ENCODE peak calls at places on chromosomes 11 and 22, in ten cellular contexts. One of them, this sample, is unnamed.

GRCh38 chr11:109940816-109941215 is 152.4 kb upstream of the ZC3H12C start:
- DNase-seq in mesendoderm: peak
- DNase-seq in GM23338: no peak
- DNase-seq in AG04450: peak
- DNase-seq in coronary artery: no peak
- DNase-seq in fibroblast of lung: peak
- DNase-seq in lung: no peak
- DNase-seq in skeletal muscle cell: peak
- DNase-seq in H1: no peak
- DNase-seq in BJ: peak
- DNase-seq in this sample: no peak

GRCh38 chr11:44561275-44561781 is 4.1 kb upstream of the CD82 start:
- DNase-seq in mesendoderm: no peak
- DNase-seq in GM23338: no peak
- DNase-seq in AG04450: no peak
- DNase-seq in coronary artery: no peak
- DNase-seq in fibroblast of lung: peak
- DNase-seq in lung: no peak
- DNase-seq in skeletal muscle cell: no peak
- DNase-seq in H1: no peak
- DNase-seq in BJ: no peak
- DNase-seq in this sample: no peak

GRCh38 chr11:130749216-130749615 is 167.1 kb downstream of the SNX19 start:
- DNase-seq in mesendoderm: no peak
- DNase-seq in GM23338: no peak
- DNase-seq in AG04450: no peak
- DNase-seq in coronary artery: no peak
- DNase-seq in fibroblast of lung: no peak
- DNase-seq in lung: no peak
- DNase-seq in skeletal muscle cell: no peak
- DNase-seq in H1: no peak
- DNase-seq in BJ: no peak
- DNase-seq in this sample: no peak

GRCh38 chr22:50274311-50274710 is 4.1 kb upstream of the MAPK11 start:
- DNase-seq in mesendoderm: no peak
- DNase-seq in GM23338: peak
- DNase-seq in AG04450: no peak
- DNase-seq in coronary artery: no peak
- DNase-seq in fibroblast of lung: peak
- DNase-seq in lung: no peak
- DNase-seq in skeletal muscle cell: no peak
- DNase-seq in H1: no peak
- DNase-seq in BJ: no peak
- DNase-seq in this sample: peak

GRCh38 chr11:117456027-117456720 is 128.5 kb downstream of the CEP164 start:
- DNase-seq in mesendoderm: no peak
- DNase-seq in GM23338: no peak
- DNase-seq in AG04450: no peak
- DNase-seq in coronary artery: no peak
- DNase-seq in fibroblast of lung: no peak
- DNase-seq in lung: no peak
- DNase-seq in skeletal muscle cell: no peak
- DNase-seq in H1: no peak
- DNase-seq in BJ: no peak
- DNase-seq in this sample: no peak

GRCh38 chr11:18171377-18172000 is 1.1 kb upstream of the MRGPRX4 start:
- DNase-seq in mesendoderm: peak
- DNase-seq in GM23338: peak
- DNase-seq in AG04450: no peak
- DNase-seq in coronary artery: no peak
- DNase-seq in fibroblast of lung: peak
- DNase-seq in lung: no peak
- DNase-seq in skeletal muscle cell: peak
- DNase-seq in H1: no peak
- DNase-seq in BJ: no peak
- DNase-seq in this sample: no peak

GRCh38 chr11:61120865-61121831 is 18.9 kb downstream of the CD5 start:
- DNase-seq in mesendoderm: peak
- DNase-seq in GM23338: no peak
- DNase-seq in AG04450: no peak
- DNase-seq in coronary artery: no peak
- DNase-seq in fibroblast of lung: peak
- DNase-seq in lung: no peak
- DNase-seq in skeletal muscle cell: no peak
- DNase-seq in H1: no peak
- DNase-seq in BJ: no peak
- DNase-seq in this sample: peak

GRCh38 chr11:64114231-64114630 is 51.7 kb downstream of the MACROD1 start:
- DNase-seq in mesendoderm: no peak
- DNase-seq in GM23338: no peak
- DNase-seq in AG04450: no peak
- DNase-seq in coronary artery: no peak
- DNase-seq in fibroblast of lung: no peak
- DNase-seq in lung: no peak
- DNase-seq in skeletal muscle cell: no peak
- DNase-seq in H1: no peak
- DNase-seq in BJ: no peak
- DNase-seq in this sample: no peak

GRCh38 chr22:42932197-42932519 is 75.1 kb upstream of the ARFGAP3 start:
- DNase-seq in mesendoderm: no peak
- DNase-seq in GM23338: no peak
- DNase-seq in AG04450: no peak
- DNase-seq in coronary artery: no peak
- DNase-seq in fibroblast of lung: no peak
- DNase-seq in lung: no peak
- DNase-seq in skeletal muscle cell: no peak
- DNase-seq in H1: no peak
- DNase-seq in BJ: no peak
- DNase-seq in this sample: no peak

GRCh38 chr22:42932857-42933782 is 76.0 kb upstream of the ARFGAP3 start:
- DNase-seq in mesendoderm: no peak
- DNase-seq in GM23338: no peak
- DNase-seq in AG04450: no peak
- DNase-seq in coronary artery: peak
- DNase-seq in fibroblast of lung: peak
- DNase-seq in lung: no peak
- DNase-seq in skeletal muscle cell: no peak
- DNase-seq in H1: no peak
- DNase-seq in BJ: no peak
- DNase-seq in this sample: peak

GRCh38 chr22:42933783-42934144 is 76.7 kb upstream of the ARFGAP3 start:
- DNase-seq in mesendoderm: no peak
- DNase-seq in GM23338: no peak
- DNase-seq in AG04450: peak
- DNase-seq in coronary artery: no peak
- DNase-seq in fibroblast of lung: peak
- DNase-seq in lung: no peak
- DNase-seq in skeletal muscle cell: peak
- DNase-seq in H1: no peak
- DNase-seq in BJ: peak
- DNase-seq in this sample: no peak

GRCh38 chr22:42931421-42932196 is 74.5 kb upstream of the ARFGAP3 start:
- DNase-seq in mesendoderm: no peak
- DNase-seq in GM23338: no peak
- DNase-seq in AG04450: no peak
- DNase-seq in coronary artery: no peak
- DNase-seq in fibroblast of lung: no peak
- DNase-seq in lung: no peak
- DNase-seq in skeletal muscle cell: no peak
- DNase-seq in H1: no peak
- DNase-seq in BJ: no peak
- DNase-seq in this sample: peak

DNA sequence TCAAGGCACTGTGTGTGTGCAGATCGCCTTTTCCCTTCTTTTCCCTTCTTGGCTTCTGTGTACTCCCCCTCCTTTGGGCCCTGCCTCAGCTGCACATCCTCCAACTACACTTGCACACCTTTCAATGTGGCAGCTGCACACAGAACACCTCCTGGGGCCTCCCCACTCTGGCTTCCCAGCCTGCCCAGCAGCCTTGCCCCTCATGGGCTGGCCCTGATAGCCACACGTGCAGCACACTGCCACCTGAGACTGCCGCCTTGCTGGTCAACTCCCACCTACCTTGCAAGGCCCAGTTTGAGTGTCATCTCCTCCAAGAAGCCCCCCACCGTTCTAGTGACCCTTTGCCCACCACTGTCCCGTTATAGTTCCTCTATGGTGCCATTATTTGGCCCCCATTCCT is 77.3 kb upstream of the ARFGAP3 start:
- DNase-seq in mesendoderm: no peak
- DNase-seq in GM23338: no peak
- DNase-seq in AG04450: no peak
- DNase-seq in coronary artery: peak
- DNase-seq in fibroblast of lung: no peak
- DNase-seq in lung: no peak
- DNase-seq in skeletal muscle cell: no peak
- DNase-seq in H1: no peak
- DNase-seq in BJ: no peak
- DNase-seq in this sample: no peak
- H3K4me3 ChIP-seq in mesendoderm: no peak
- H3K4me3 ChIP-seq in GM23338: no peak
- H3K4me3 ChIP-seq in AG04450: no peak
- H3K4me3 ChIP-seq in coronary artery: peak
- H3K4me3 ChIP-seq in fibroblast of lung: no peak
- H3K4me3 ChIP-seq in lung: no peak
- H3K4me3 ChIP-seq in skeletal muscle cell: no peak
- H3K4me3 ChIP-seq in H1: no peak
- H3K4me3 ChIP-seq in BJ: no peak
- H3K4me3 ChIP-seq in this sample: no peak

GRCh38 chr11:837990-838307 is 4.4 kb downstream of the POLR2L start:
- DNase-seq in mesendoderm: no peak
- DNase-seq in GM23338: no peak
- DNase-seq in AG04450: no peak
- DNase-seq in coronary artery: no peak
- DNase-seq in fibroblast of lung: no peak
- DNase-seq in lung: no peak
- DNase-seq in skeletal muscle cell: no peak
- DNase-seq in H1: no peak
- DNase-seq in BJ: no peak
- DNase-seq in this sample: no peak

GRCh38 chr11:839280-839623 is 3.1 kb downstream of the POLR2L start:
- DNase-seq in mesendoderm: no peak
- DNase-seq in GM23338: no peak
- DNase-seq in AG04450: no peak
- DNase-seq in coronary artery: no peak
- DNase-seq in fibroblast of lung: no peak
- DNase-seq in lung: no peak
- DNase-seq in skeletal muscle cell: no peak
- DNase-seq in H1: no peak
- DNase-seq in BJ: no peak
- DNase-seq in this sample: no peak

GRCh38 chr11:838441-839279 is 3.7 kb downstream of the POLR2L start:
- DNase-seq in mesendoderm: no peak
- DNase-seq in GM23338: peak
- DNase-seq in AG04450: no peak
- DNase-seq in coronary artery: no peak
- DNase-seq in fibroblast of lung: no peak
- DNase-seq in lung: no peak
- DNase-seq in skeletal muscle cell: no peak
- DNase-seq in H1: no peak
- DNase-seq in BJ: no peak
- DNase-seq in this sample: no peak

GRCh38 chr11:841981-842369 is 354 bp downstream of the POLR2L start:
- DNase-seq in mesendoderm: no peak
- DNase-seq in GM23338: no peak
- DNase-seq in AG04450: no peak
- DNase-seq in coronary artery: no peak
- DNase-seq in fibroblast of lung: no peak
- DNase-seq in lung: no peak
- DNase-seq in skeletal muscle cell: no peak
- DNase-seq in H1: no peak
- DNase-seq in BJ: no peak
- DNase-seq in this sample: no peak

GRCh38 chr11:839875-840617 is 2.3 kb downstream of the POLR2L start:
- DNase-seq in mesendoderm: no peak
- DNase-seq in GM23338: no peak
- DNase-seq in AG04450: no peak
- DNase-seq in coronary artery: no peak
- DNase-seq in fibroblast of lung: no peak
- DNase-seq in lung: no peak
- DNase-seq in skeletal muscle cell: no peak
- DNase-seq in H1: no peak
- DNase-seq in BJ: no peak
- DNase-seq in this sample: no peak
- H3K4me3 ChIP-seq in mesendoderm: no peak
- H3K4me3 ChIP-seq in GM23338: peak
- H3K4me3 ChIP-seq in AG04450: peak
- H3K4me3 ChIP-seq in coronary artery: peak
- H3K4me3 ChIP-seq in fibroblast of lung: peak
- H3K4me3 ChIP-seq in lung: no peak
- H3K4me3 ChIP-seq in skeletal muscle cell: no peak
- H3K4me3 ChIP-seq in H1: no peak
- H3K4me3 ChIP-seq in BJ: peak
- H3K4me3 ChIP-seq in this sample: no peak

GRCh38 chr11:1300569-1301187 is 8.8 kb downstream of the TOLLIP start:
- DNase-seq in mesendoderm: no peak
- DNase-seq in GM23338: no peak
- DNase-seq in AG04450: no peak
- DNase-seq in coronary artery: peak
- DNase-seq in fibroblast of lung: no peak
- DNase-seq in lung: peak
- DNase-seq in skeletal muscle cell: no peak
- DNase-seq in H1: peak
- DNase-seq in BJ: no peak
- DNase-seq in this sample: peak

GRCh38 chr11:1300121-1300520 is 9.3 kb downstream of the TOLLIP start:
- DNase-seq in mesendoderm: no peak
- DNase-seq in GM23338: no peak
- DNase-seq in AG04450: no peak
- DNase-seq in coronary artery: no peak
- DNase-seq in fibroblast of lung: no peak
- DNase-seq in lung: peak
- DNase-seq in skeletal muscle cell: no peak
- DNase-seq in H1: no peak
- DNase-seq in BJ: no peak
- DNase-seq in this sample: no peak

GRCh38 chr11:1297576-1298473 is 11.6 kb downstream of the TOLLIP start:
- DNase-seq in mesendoderm: no peak
- DNase-seq in GM23338: no peak
- DNase-seq in AG04450: no peak
- DNase-seq in coronary artery: peak
- DNase-seq in fibroblast of lung: no peak
- DNase-seq in lung: no peak
- DNase-seq in skeletal muscle cell: no peak
- DNase-seq in H1: no peak
- DNase-seq in BJ: no peak
- DNase-seq in this sample: peak

GRCh38 chr11:1299621-1300020 is 9.8 kb downstream of the TOLLIP start:
- DNase-seq in mesendoderm: no peak
- DNase-seq in GM23338: peak
- DNase-seq in AG04450: no peak
- DNase-seq in coronary artery: peak
- DNase-seq in fibroblast of lung: no peak
- DNase-seq in lung: peak
- DNase-seq in skeletal muscle cell: no peak
- DNase-seq in H1: peak
- DNase-seq in BJ: no peak
- DNase-seq in this sample: peak

DNA sequence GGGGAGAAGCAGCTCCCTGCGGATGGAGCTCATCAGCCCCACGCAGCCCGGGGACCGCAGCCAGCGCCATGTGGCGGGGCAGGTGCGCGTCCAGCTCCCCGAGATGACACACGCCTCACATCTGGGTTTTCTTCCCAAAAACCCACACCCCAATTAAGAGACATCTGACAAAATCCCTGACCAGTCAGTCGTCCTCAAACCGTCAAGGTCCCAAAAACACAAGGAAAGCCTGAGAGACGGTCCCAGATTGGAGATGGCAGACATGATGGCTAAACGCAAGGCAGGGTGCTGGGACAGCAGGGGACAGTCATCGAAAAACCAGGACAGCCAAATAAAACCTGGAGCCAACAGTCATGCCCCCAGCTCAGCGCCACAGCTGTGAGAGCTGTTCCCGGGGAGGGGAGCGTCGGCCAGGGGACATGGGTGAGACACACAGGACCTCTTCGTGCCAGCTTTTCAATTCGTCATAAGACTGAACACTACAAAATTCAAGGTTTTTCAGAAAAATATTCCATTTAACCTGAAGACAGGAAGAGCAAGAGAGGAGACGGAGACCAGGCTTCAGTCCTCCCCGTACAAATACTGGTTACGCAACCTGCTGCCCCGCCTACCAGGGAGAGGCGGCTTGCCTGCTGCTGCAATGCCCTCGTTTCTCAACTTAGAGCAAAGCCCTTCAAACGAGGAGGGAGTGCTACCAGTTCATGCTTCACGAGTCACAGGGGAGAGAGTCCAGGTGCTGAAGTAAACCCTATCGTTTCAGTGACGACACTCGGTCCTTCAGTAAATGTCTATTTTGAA is 10.5 kb downstream of the TOLLIP start:
- DNase-seq in mesendoderm: peak
- DNase-seq in GM23338: peak
- DNase-seq in AG04450: no peak
- DNase-seq in coronary artery: peak
- DNase-seq in fibroblast of lung: peak
- DNase-seq in lung: peak
- DNase-seq in skeletal muscle cell: peak
- DNase-seq in H1: peak
- DNase-seq in BJ: peak
- DNase-seq in this sample: peak
- H3K4me3 ChIP-seq in mesendoderm: no peak
- H3K4me3 ChIP-seq in GM23338: no peak
- H3K4me3 ChIP-seq in AG04450: no peak
- H3K4me3 ChIP-seq in coronary artery: no peak
- H3K4me3 ChIP-seq in fibroblast of lung: no peak
- H3K4me3 ChIP-seq in lung: no peak
- H3K4me3 ChIP-seq in skeletal muscle cell: no peak
- H3K4me3 ChIP-seq in H1: no peak
- H3K4me3 ChIP-seq in BJ: no peak
- H3K4me3 ChIP-seq in this sample: no peak

GRCh38 chr11:79390477-79390876 is 50.4 kb downstream of the TENM4 start:
- DNase-seq in mesendoderm: no peak
- DNase-seq in GM23338: no peak
- DNase-seq in AG04450: no peak
- DNase-seq in coronary artery: no peak
- DNase-seq in fibroblast of lung: no peak
- DNase-seq in lung: no peak
- DNase-seq in skeletal muscle cell: no peak
- DNase-seq in H1: no peak
- DNase-seq in BJ: no peak
- DNase-seq in this sample: no peak
- H3K4me3 ChIP-seq in mesendoderm: no peak
- H3K4me3 ChIP-seq in GM23338: no peak
- H3K4me3 ChIP-seq in AG04450: no peak
- H3K4me3 ChIP-seq in coronary artery: no peak
- H3K4me3 ChIP-seq in fibroblast of lung: no peak
- H3K4me3 ChIP-seq in lung: no peak
- H3K4me3 ChIP-seq in skeletal muscle cell: no peak
- H3K4me3 ChIP-seq in H1: no peak
- H3K4me3 ChIP-seq in BJ: no peak
- H3K4me3 ChIP-seq in this sample: no peak